ENCODE peak calls at places on chromosomes 12 and 14, in ten cellular contexts. U is progenitor cell of endocrine pancreas; C is ascending aorta; M is A673; Z is cardiac fibroblast; D is IMR-90; R is fibroblast of villous mesenchyme; J is CD4-positive, alpha-beta T cell; A is psoas muscle; K is astrocyte of the spinal cord. E is an unnamed sample.

GRCh38 chr12:42326466-42327226 is 679 bp downstream of the PPHLN1 start:
- DNase-seq in U (no peak), C (no peak), M (peak; percentile 14), Z (peak; percentile 34), D (peak; percentile 27), R (peak; percentile 40), J (no peak), A (no peak), K (peak; percentile 71), E (no peak)

GRCh38 chr14:28142400-28143015 is 624.1 kb upstream of the FOXG1 start:
- DNase-seq in U (no peak), C (no peak), M (peak; percentile 2), Z (peak; percentile 37), D (no peak), R (no peak), J (no peak), A (no peak), K (peak; percentile 54), E (no peak)

GRCh38 chr14:69670093-69670492 is 58.7 kb downstream of the SUSD6 start:
- DNase-seq in U (no peak), C (no peak), M (no peak), Z (no peak), D (no peak), R (no peak), J (no peak), A (no peak), K (peak; percentile 5), E (no peak)

GRCh38 chr12:54364413-54364812 is at the start of gene GPR84:
- DNase-seq in U (no peak), C (no peak), M (no peak), Z (peak; percentile 49), D (no peak), R (no peak), J (no peak), A (no peak), K (no peak), E (no peak)

GRCh38 chr12:60184096-60184495 is 588.3 kb downstream of the SLC16A7 start:
- DNase-seq in U (no peak), C (no peak), M (no peak), Z (no peak), D (no peak), R (no peak), J (no peak), A (no peak), K (no peak), E (no peak)

GRCh38 chr14:91866061-91866460 is 1.3 kb downstream of the TC2N start:
- DNase-seq in U (no peak), C (no peak), M (no peak), Z (peak; percentile 38), D (no peak), R (no peak), J (no peak), A (no peak), K (peak; percentile 73), E (no peak)

GRCh38 chr12:62767946-62768345 is 167.0 kb downstream of the PPM1H start:
- DNase-seq in U (no peak), C (no peak), M (no peak), Z (no peak), D (no peak), R (no peak), J (no peak), A (no peak), K (no peak), E (no peak)

GRCh38 chr12:25864287-25864686 is 94.2 kb upstream of the RASSF8 start:
- DNase-seq in U (no peak), C (no peak), M (peak; percentile 46), Z (no peak), D (no peak), R (no peak), J (no peak), A (no peak), K (peak; percentile 16), E (no peak)

DNA sequence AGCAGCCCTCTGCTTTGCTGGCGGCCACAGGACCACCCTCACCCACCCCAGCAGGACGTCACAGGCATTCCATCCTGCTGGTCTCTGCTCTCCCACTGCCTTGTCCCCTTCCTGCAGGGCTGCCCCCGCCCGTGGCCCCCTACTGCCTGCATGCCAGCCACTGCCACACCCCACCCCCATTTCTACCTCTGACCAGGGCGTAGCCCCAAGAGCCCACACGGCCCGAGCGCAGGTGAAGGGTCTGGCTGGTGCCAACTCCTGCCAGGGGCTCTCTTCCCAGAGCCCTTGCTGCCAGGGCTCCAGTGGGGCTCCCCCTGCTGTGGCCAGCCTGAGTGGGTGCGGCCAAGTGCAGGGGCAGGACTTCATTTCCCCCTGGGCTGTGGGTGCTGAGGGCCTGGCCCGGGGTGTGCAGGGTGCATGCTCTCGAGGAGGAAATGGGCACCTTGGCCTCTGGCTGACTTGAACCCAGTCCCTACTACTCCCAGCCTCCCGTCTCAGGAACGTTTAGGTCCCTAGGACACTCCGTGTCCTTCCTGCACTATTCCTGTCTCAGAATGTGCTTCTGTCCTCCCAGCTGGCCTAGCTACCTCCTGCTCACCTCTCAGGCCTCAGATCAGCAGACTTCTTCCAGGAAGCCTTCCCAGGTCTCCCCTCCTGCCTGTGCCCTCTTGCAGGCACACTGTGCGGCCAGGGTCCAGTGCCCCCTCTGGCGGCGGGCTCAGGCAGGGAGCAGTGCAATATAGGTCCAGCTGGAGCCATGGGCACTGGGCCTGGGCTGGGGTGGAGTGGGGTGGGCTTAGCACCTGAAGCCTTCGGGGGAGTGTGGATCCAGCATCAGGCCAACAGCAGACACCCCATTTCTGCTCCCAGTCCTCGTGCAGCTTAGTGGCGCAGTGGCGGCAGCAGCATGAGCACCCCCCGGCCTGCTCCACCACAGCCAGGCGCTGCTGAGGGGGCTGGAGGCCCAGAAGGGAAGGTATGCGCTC is 1.4 kb downstream of the LBHD2 start:
- DNase-seq in U (no peak), C (no peak), M (no peak), Z (no peak), D (no peak), R (no peak), J (no peak), A (peak; percentile 48), K (no peak), E (no peak)
- TF ChIP-seq CTCF in U (peak; percentile 30), C (no peak), M (no peak), Z (peak; percentile 22), D (peak; percentile 8), R (peak; percentile 28), J (no peak), A (no peak), K (peak; percentile 34), E (no peak)

DNA sequence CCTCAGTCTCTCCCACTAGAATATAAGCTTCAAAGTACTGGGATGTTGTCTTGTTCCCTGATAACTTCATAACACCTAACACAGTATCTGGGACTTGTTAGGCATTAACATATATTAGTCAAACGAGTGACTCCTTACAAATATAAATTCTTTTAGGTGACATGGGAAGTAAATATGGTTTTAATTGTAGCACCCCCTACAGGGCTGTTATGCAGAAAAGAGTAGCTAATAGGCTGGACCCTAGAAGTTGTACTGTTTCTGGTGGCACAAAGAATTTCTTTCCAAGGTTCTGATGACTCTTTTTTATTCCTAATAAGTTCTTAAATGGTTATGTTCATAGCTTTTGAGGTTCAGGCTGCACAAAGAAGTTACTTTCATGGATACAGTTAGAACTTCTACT is 29.8 kb downstream of the GPATCH2L start:
- DNase-seq in U (no peak), C (no peak), M (peak; percentile 24), Z (peak; percentile 28), D (no peak), R (peak; percentile 9), J (no peak), A (no peak), K (no peak), E (no peak)
- TF ChIP-seq CTCF in U (peak; percentile 14), C (no peak), M (peak; percentile 52), Z (peak; percentile 15), D (peak; percentile 24), R (peak; percentile 33), J (no peak), A (no peak), K (peak; percentile 20), E (no peak)

DNA sequence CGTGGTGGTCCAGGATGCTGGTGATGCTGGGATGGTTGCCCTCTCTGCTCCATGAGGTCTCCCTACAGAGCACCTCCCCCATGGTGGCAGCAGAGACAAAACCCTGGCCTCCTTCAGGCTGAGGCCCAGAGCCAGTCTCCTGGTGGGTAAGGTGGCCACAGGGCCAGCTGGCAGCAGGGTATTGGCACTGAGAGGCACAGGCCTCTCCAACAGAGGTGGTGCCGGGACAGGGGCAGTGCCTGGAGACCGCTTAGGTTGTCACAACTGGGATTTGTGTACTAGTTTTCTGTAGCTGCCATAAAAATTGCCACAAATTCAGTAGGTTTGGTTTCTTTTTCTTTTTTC is 6.1 kb upstream of the MTA1 start:
- DNase-seq in U (no peak), C (no peak), M (no peak), Z (no peak), D (no peak), R (no peak), J (no peak), A (peak; percentile 60), K (no peak), E (no peak)
- TF ChIP-seq CTCF in U (no peak), C (no peak), M (no peak), Z (no peak), D (no peak), R (no peak), J (no peak), A (no peak), K (no peak), E (no peak)

GRCh38 chr12:14937689-14938088 is 648 bp downstream of the ERP27 start:
- DNase-seq in U (no peak), C (no peak), M (no peak), Z (no peak), D (no peak), R (no peak), J (no peak), A (no peak), K (no peak), E (no peak)

GRCh38 chr12:14937014-14937413 is 1.3 kb downstream of the ERP27 start:
- DNase-seq in U (no peak), C (no peak), M (no peak), Z (no peak), D (no peak), R (no peak), J (no peak), A (no peak), K (no peak), E (no peak)

GRCh38 chr12:14934511-14934910 is 3.8 kb downstream of the ERP27 start:
- DNase-seq in U (no peak), C (no peak), M (no peak), Z (no peak), D (no peak), R (no peak), J (no peak), A (no peak), K (no peak), E (no peak)

GRCh38 chr12:14935031-14935430 is 3.3 kb downstream of the ERP27 start:
- DNase-seq in U (no peak), C (no peak), M (no peak), Z (no peak), D (no peak), R (peak; percentile 41), J (no peak), A (no peak), K (no peak), E (no peak)

DNA sequence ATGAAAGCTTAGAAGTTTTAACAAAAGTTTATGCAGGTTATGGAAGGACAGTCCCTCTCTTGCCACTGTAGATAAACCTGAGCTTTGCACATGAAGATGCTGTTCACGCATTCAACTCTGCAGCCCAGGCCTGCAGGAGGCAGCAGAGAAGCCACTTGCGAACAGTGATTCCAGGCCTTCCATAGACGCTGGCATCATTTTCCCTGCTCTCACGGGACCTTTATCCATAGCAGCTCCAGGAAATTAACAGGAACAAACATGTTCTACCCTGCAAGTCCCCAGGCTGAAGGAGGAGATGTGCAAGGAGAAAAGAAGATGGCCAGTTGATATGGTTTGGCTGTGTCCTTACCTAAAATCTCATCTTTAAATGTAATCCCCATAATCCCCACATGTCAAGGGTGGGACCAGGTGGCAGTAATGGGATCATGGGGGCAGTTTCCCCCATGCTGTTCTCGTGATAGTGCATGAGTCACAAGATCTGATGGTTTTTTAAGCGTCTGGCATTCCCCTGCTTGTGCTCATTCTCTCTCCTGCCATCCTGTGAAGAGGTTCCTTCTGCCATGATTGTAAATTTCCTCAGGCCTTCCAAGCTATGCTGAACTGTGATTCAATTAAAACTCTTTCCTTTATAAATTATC is 2.0 kb downstream of the ERP27 start:
- DNase-seq in U (no peak), C (no peak), M (peak; percentile 37), Z (no peak), D (no peak), R (no peak), J (no peak), A (no peak), K (no peak), E (no peak)
- TF ChIP-seq CTCF in U (no peak), C (peak; percentile 8), M (peak; percentile 54), Z (peak; percentile 29), D (no peak), R (peak; percentile 15), J (peak; percentile 50), A (no peak), K (peak; percentile 20), E (no peak)

E was measured in mesothelial cell of epicardium.